ENCODE peak calls at places on chromosomes 11 and 22, in four cellular contexts. F, G, U and I are unnamed samples.

GRCh38 chr11:106794058-106794457 is 224.2 kb downstream of the GUCY1A2 start:
- DNase-seq in F (no peak), G (no peak), U (no peak), I (no peak)

GRCh38 chr11:20668844-20669832 is at the start of gene NELL1:
- DNase-seq in F (no peak), G (no peak), U (peak; percentile 26), I (no peak)

GRCh38 chr22:36470994-36471331 is 10.5 kb downstream of the TXN2 start:
- DNase-seq in F (no peak), G (no peak), U (no peak), I (no peak)

GRCh38 chr22:23242473-23243001 is 62.2 kb downstream of the BCR start:
- DNase-seq in F (peak; percentile 34), G (no peak), U (no peak), I (no peak)

GRCh38 chr22:25448435-25449051 is 115.9 kb upstream of the GRK3 start:
- DNase-seq in F (no peak), G (no peak), U (no peak), I (no peak)

GRCh38 chr22:32466496-32466895 is 2.2 kb upstream of the BPIFC start:
- DNase-seq in F (no peak), G (no peak), U (no peak), I (no peak)

GRCh38 chr11:1060885-1061616 is 13.6 kb upstream of the MUC2 start:
- DNase-seq in F (peak; percentile 48), G (peak; percentile 77), U (no peak), I (no peak)

GRCh38 chr22:40588726-40589125 is 47.8 kb downstream of the MRTFA start:
- DNase-seq in F (no peak), G (no peak), U (no peak), I (no peak)

GRCh38 chr11:86162257-86162656 is 82.3 kb upstream of the EED start:
- DNase-seq in F (peak; percentile 64), G (no peak), U (no peak), I (no peak)

GRCh38 chr11:66467034-66467659 is 442 bp downstream of the PELI3 start:
- DNase-seq in F (peak; percentile 76), G (peak; percentile 48), U (peak; percentile 55), I (no peak)

GRCh38 chr22:30435674-30436126 is 10.1 kb downstream of the MTFP1 start:
- DNase-seq in F (peak; percentile 64), G (peak; percentile 56), U (peak; percentile 46), I (no peak)

GRCh38 chr22:27331526-27332281 is 469.9 kb downstream of the MN1 start:
- DNase-seq in F (peak; percentile 64), G (peak; percentile 34), U (peak; percentile 54), I (no peak)

GRCh38 chr11:118437736-118438125 is 1.4 kb downstream of the KMT2A start:
- DNase-seq in F (no peak), G (no peak), U (peak; percentile 47), I (no peak)

GRCh38 chr11:124961972-124962609 is 8.1 kb downstream of the CCDC15 start:
- DNase-seq in F (no peak), G (no peak), U (peak; percentile 31), I (peak; percentile 25)

GRCh38 chr22:28408702-28409101 is 270.9 kb downstream of the TTC28 start:
- DNase-seq in F (no peak), G (no peak), U (no peak), I (no peak)

GRCh38 chr11:118910309-118911112 is 15.2 kb downstream of the BCL9L start:
- DNase-seq in F (peak; percentile 90), G (peak; percentile 82), U (peak; percentile 67), I (no peak)

GRCh38 chr22:42303304-42304020 is 33.0 kb upstream of the TCF20 start:
- DNase-seq in F (no peak), G (no peak), U (no peak), I (no peak)

GRCh38 chr22:33038836-33039235 is 19.3 kb downstream of the SYN3 start:
- DNase-seq in F (no peak), G (no peak), U (no peak), I (no peak)

GRCh38 chr22:50261615-50262459 is at the start of gene MAPK12:
- DNase-seq in F (peak; percentile 85), G (no peak), U (no peak), I (no peak)

GRCh38 chr11:60992842-60993409 is 21.4 kb downstream of the CD6 start:
- DNase-seq in F (no peak), G (peak; percentile 50), U (no peak), I (no peak)

GRCh38 chr11:85170184-85170583 is 457.0 kb downstream of the DLG2 start:
- DNase-seq in F (no peak), G (no peak), U (no peak), I (peak; percentile 41)

GRCh38 chr11:128910583-128910982 is 19.4 kb downstream of the KCNJ5 start:
- DNase-seq in F (no peak), G (no peak), U (no peak), I (no peak)

GRCh38 chr11:105201166-105201565 is 61.6 kb upstream of the CARD18 start:
- DNase-seq in F (no peak), G (no peak), U (no peak), I (no peak)

GRCh38 chr11:74681686-74682651 is 49.3 kb downstream of the CHRDL2 start:
- DNase-seq in F (peak; percentile 85), G (peak; percentile 81), U (no peak), I (no peak)

GRCh38 chr22:30460147-30460546 is 11.7 kb downstream of the SEC14L3 start:
- DNase-seq in F (no peak), G (peak; percentile 69), U (no peak), I (no peak)

DNA sequence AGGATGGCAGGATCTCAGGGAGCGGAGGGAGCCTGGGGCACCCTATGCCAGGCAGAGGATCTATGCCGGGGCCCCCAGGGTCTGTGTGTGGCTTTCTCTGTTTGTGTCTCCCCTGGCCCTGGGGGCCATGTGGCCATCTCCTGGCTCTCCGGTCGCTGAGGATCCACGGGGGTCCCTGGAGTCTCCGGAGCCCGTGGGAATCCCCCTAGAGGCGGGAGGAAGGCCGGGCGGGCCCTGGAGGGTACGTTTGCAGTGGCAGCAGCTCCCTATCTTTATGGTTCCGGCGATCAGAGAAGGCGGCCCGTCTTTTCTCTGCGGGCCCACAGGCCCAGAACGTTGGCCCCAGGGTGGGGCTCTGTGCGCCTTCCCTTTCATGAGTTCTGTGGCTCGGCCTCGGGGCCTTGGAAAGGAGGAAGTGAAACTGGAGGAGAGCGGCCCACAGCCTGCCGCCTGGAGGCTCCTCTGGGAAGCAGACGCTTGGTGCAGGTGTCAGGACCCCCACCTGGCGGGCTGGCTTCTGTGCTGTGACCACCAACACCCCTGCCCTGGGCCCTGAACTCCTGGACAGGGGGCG is 82.1 kb downstream of the KCNQ1 start:
- DNase-seq in F (peak; percentile 68), G (peak; percentile 87), U (no peak), I (no peak)
- TF ChIP-seq CTCF in F (no peak), G (peak; percentile 67), U (no peak), I (no peak)

GRCh38 chr11:93772123-93772522 is 12.0 kb upstream of the MED17 start:
- DNase-seq in F (no peak), G (no peak), U (no peak), I (no peak)
- TF ChIP-seq CTCF in F (no peak), G (no peak), U (no peak), I (no peak)

DNA sequence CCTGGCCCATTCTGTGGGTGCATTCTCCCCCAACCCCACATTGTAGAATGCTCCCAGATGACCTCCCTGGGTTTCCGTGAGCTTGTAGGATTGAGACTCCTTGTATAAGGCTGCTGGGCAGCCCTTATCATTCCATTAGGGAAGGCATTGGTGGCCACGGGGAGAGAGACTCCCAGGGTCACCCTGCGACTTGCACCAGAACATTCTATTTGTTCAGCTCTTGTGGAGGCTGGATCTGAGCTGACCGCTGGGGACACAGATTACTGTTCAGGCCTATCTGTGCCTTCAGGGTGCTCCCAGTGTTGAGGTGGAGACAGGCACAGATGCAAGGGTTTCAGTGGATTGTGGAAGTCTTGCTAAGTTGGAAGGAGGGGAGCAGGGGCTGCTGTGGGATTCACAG is 17.8 kb downstream of the MICALL1 start:
- DNase-seq in F (no peak), G (peak; percentile 70), U (no peak), I (no peak)
- TF ChIP-seq CTCF in F (no peak), G (no peak), U (no peak), I (no peak)

GRCh38 chr11:8720376-8720775 is 37.8 kb downstream of the RPL27A start:
- DNase-seq in F (no peak), G (peak; percentile 40), U (no peak), I (no peak)
- TF ChIP-seq CTCF in F (no peak), G (no peak), U (no peak), I (no peak)